ENCODE peak calls at places on chromosomes 16 and 17, in eight cellular contexts. One of them, this sample, is unnamed.

GRCh38 chr16:27355610-27356009 is 41.8 kb downstream of the IL4R start:
- DNase-seq in fibroblast of mammary gland: peak
- DNase-seq in CD8-positive, alpha-beta T cell: peak
- DNase-seq in coronary artery: no peak
- DNase-seq in endodermal cell: peak
- DNase-seq in type B pancreatic cell: no peak
- DNase-seq in MCF 10A: peak
- DNase-seq in esophagus squamous epithelium: no peak
- DNase-seq in this sample: peak

GRCh38 chr17:42023524-42024349 is 3.8 kb downstream of the NKIRAS2 start:
- DNase-seq in MCF 10A: no peak
- DNase-seq in fibroblast of mammary gland: peak
- DNase-seq in esophagus squamous epithelium: no peak
- DNase-seq in type B pancreatic cell: no peak
- DNase-seq in endodermal cell: no peak
- DNase-seq in coronary artery: no peak
- DNase-seq in CD8-positive, alpha-beta T cell: no peak
- DNase-seq in this sample: no peak

GRCh38 chr16:54236761-54237160 is 49.8 kb downstream of the IRX3 start:
- DNase-seq in MCF 10A: no peak
- DNase-seq in coronary artery: no peak
- DNase-seq in endodermal cell: no peak
- DNase-seq in CD8-positive, alpha-beta T cell: no peak
- DNase-seq in esophagus squamous epithelium: no peak
- DNase-seq in fibroblast of mammary gland: peak
- DNase-seq in type B pancreatic cell: no peak
- DNase-seq in this sample: no peak

GRCh38 chr17:75720656-75721462 is at the start of gene ITGB4:
- DNase-seq in MCF 10A: peak
- DNase-seq in coronary artery: no peak
- DNase-seq in endodermal cell: peak
- DNase-seq in CD8-positive, alpha-beta T cell: peak
- DNase-seq in type B pancreatic cell: no peak
- DNase-seq in fibroblast of mammary gland: no peak
- DNase-seq in esophagus squamous epithelium: no peak
- DNase-seq in this sample: peak

GRCh38 chr17:65228734-65229390 is 91.7 kb downstream of the RGS9 start:
- DNase-seq in MCF 10A: no peak
- DNase-seq in coronary artery: no peak
- DNase-seq in fibroblast of mammary gland: peak
- DNase-seq in endodermal cell: peak
- DNase-seq in CD8-positive, alpha-beta T cell: no peak
- DNase-seq in esophagus squamous epithelium: no peak
- DNase-seq in type B pancreatic cell: no peak
- DNase-seq in this sample: no peak

GRCh38 chr17:33241390-33241789 is 51.7 kb downstream of the ASIC2 start:
- DNase-seq in fibroblast of mammary gland: no peak
- DNase-seq in type B pancreatic cell: no peak
- DNase-seq in MCF 10A: no peak
- DNase-seq in esophagus squamous epithelium: no peak
- DNase-seq in endodermal cell: no peak
- DNase-seq in coronary artery: no peak
- DNase-seq in CD8-positive, alpha-beta T cell: no peak
- DNase-seq in this sample: no peak

GRCh38 chr17:17253445-17253844 is 16.5 kb upstream of the FLCN start:
- DNase-seq in MCF 10A: no peak
- DNase-seq in CD8-positive, alpha-beta T cell: no peak
- DNase-seq in esophagus squamous epithelium: no peak
- DNase-seq in fibroblast of mammary gland: no peak
- DNase-seq in type B pancreatic cell: no peak
- DNase-seq in coronary artery: no peak
- DNase-seq in endodermal cell: no peak
- DNase-seq in this sample: no peak

GRCh38 chr17:78651551-78651950 is 74.4 kb upstream of the DNAH17 start:
- DNase-seq in endodermal cell: no peak
- DNase-seq in MCF 10A: no peak
- DNase-seq in coronary artery: no peak
- DNase-seq in type B pancreatic cell: no peak
- DNase-seq in fibroblast of mammary gland: no peak
- DNase-seq in CD8-positive, alpha-beta T cell: no peak
- DNase-seq in esophagus squamous epithelium: no peak
- DNase-seq in this sample: no peak

GRCh38 chr17:31158741-31159377 is 64.1 kb downstream of the NF1 start:
- DNase-seq in MCF 10A: no peak
- DNase-seq in esophagus squamous epithelium: no peak
- DNase-seq in type B pancreatic cell: no peak
- DNase-seq in coronary artery: no peak
- DNase-seq in fibroblast of mammary gland: no peak
- DNase-seq in CD8-positive, alpha-beta T cell: no peak
- DNase-seq in endodermal cell: no peak
- DNase-seq in this sample: no peak

GRCh38 chr17:4499431-4500187 is 928 bp downstream of the SPNS2 start:
- DNase-seq in endodermal cell: peak
- DNase-seq in coronary artery: no peak
- DNase-seq in type B pancreatic cell: no peak
- DNase-seq in CD8-positive, alpha-beta T cell: no peak
- DNase-seq in MCF 10A: no peak
- DNase-seq in fibroblast of mammary gland: no peak
- DNase-seq in esophagus squamous epithelium: no peak
- DNase-seq in this sample: no peak

GRCh38 chr17:69268442-69269068 is 39.9 kb upstream of the ABCA10 start:
- DNase-seq in MCF 10A: no peak
- DNase-seq in CD8-positive, alpha-beta T cell: no peak
- DNase-seq in esophagus squamous epithelium: no peak
- DNase-seq in endodermal cell: no peak
- DNase-seq in coronary artery: no peak
- DNase-seq in type B pancreatic cell: no peak
- DNase-seq in fibroblast of mammary gland: no peak
- DNase-seq in this sample: no peak

GRCh38 chr16:79037429-79038373 is 562.8 kb downstream of the MAF start:
- DNase-seq in CD8-positive, alpha-beta T cell: no peak
- DNase-seq in MCF 10A: no peak
- DNase-seq in coronary artery: no peak
- DNase-seq in fibroblast of mammary gland: no peak
- DNase-seq in endodermal cell: peak
- DNase-seq in type B pancreatic cell: no peak
- DNase-seq in esophagus squamous epithelium: no peak
- DNase-seq in this sample: no peak

GRCh38 chr16:80540516-80541305 is at the start of gene DYNLRB2:
- DNase-seq in CD8-positive, alpha-beta T cell: peak
- DNase-seq in MCF 10A: peak
- DNase-seq in type B pancreatic cell: peak
- DNase-seq in esophagus squamous epithelium: peak
- DNase-seq in fibroblast of mammary gland: peak
- DNase-seq in coronary artery: peak
- DNase-seq in endodermal cell: peak
- DNase-seq in this sample: peak

GRCh38 chr17:45983614-45984310 is 15.3 kb upstream of the STH start:
- DNase-seq in coronary artery: no peak
- DNase-seq in esophagus squamous epithelium: no peak
- DNase-seq in CD8-positive, alpha-beta T cell: no peak
- DNase-seq in MCF 10A: no peak
- DNase-seq in type B pancreatic cell: no peak
- DNase-seq in fibroblast of mammary gland: no peak
- DNase-seq in endodermal cell: no peak
- DNase-seq in this sample: no peak

GRCh38 chr16:46787909-46788308 is 39.8 kb upstream of the MYLK3 start:
- DNase-seq in type B pancreatic cell: no peak
- DNase-seq in endodermal cell: no peak
- DNase-seq in fibroblast of mammary gland: no peak
- DNase-seq in MCF 10A: no peak
- DNase-seq in coronary artery: no peak
- DNase-seq in CD8-positive, alpha-beta T cell: no peak
- DNase-seq in esophagus squamous epithelium: no peak
- DNase-seq in this sample: no peak

GRCh38 chr17:32998893-32999240 is 7.2 kb downstream of the SPACA3 start:
- DNase-seq in MCF 10A: peak
- DNase-seq in CD8-positive, alpha-beta T cell: no peak
- DNase-seq in endodermal cell: no peak
- DNase-seq in esophagus squamous epithelium: no peak
- DNase-seq in type B pancreatic cell: no peak
- DNase-seq in coronary artery: no peak
- DNase-seq in fibroblast of mammary gland: peak
- DNase-seq in this sample: no peak

GRCh38 chr17:44738214-44738906 is 20.4 kb upstream of the ADAM11 start:
- DNase-seq in esophagus squamous epithelium: no peak
- DNase-seq in CD8-positive, alpha-beta T cell: no peak
- DNase-seq in type B pancreatic cell: no peak
- DNase-seq in coronary artery: no peak
- DNase-seq in MCF 10A: no peak
- DNase-seq in fibroblast of mammary gland: peak
- DNase-seq in endodermal cell: peak
- DNase-seq in this sample: no peak

GRCh38 chr16:10121496-10121895 is 60.7 kb downstream of the GRIN2A start:
- DNase-seq in type B pancreatic cell: no peak
- DNase-seq in fibroblast of mammary gland: peak
- DNase-seq in endodermal cell: no peak
- DNase-seq in esophagus squamous epithelium: no peak
- DNase-seq in CD8-positive, alpha-beta T cell: no peak
- DNase-seq in MCF 10A: peak
- DNase-seq in coronary artery: no peak
- DNase-seq in this sample: peak

GRCh38 chr16:10120953-10121352 is 61.3 kb downstream of the GRIN2A start:
- DNase-seq in endodermal cell: no peak
- DNase-seq in coronary artery: no peak
- DNase-seq in CD8-positive, alpha-beta T cell: no peak
- DNase-seq in MCF 10A: no peak
- DNase-seq in fibroblast of mammary gland: no peak
- DNase-seq in type B pancreatic cell: no peak
- DNase-seq in esophagus squamous epithelium: no peak
- DNase-seq in this sample: peak

GRCh38 chr16:10122546-10122945 is 59.7 kb downstream of the GRIN2A start:
- DNase-seq in MCF 10A: peak
- DNase-seq in coronary artery: no peak
- DNase-seq in endodermal cell: peak
- DNase-seq in CD8-positive, alpha-beta T cell: no peak
- DNase-seq in esophagus squamous epithelium: no peak
- DNase-seq in fibroblast of mammary gland: peak
- DNase-seq in type B pancreatic cell: no peak
- DNase-seq in this sample: peak

GRCh38 chr16:10122026-10122425 is 60.2 kb downstream of the GRIN2A start:
- DNase-seq in coronary artery: no peak
- DNase-seq in endodermal cell: no peak
- DNase-seq in CD8-positive, alpha-beta T cell: no peak
- DNase-seq in MCF 10A: no peak
- DNase-seq in esophagus squamous epithelium: no peak
- DNase-seq in type B pancreatic cell: no peak
- DNase-seq in fibroblast of mammary gland: no peak
- DNase-seq in this sample: no peak

GRCh38 chr16:10123141-10123540 is 59.1 kb downstream of the GRIN2A start:
- DNase-seq in fibroblast of mammary gland: peak
- DNase-seq in endodermal cell: no peak
- DNase-seq in esophagus squamous epithelium: no peak
- DNase-seq in type B pancreatic cell: no peak
- DNase-seq in MCF 10A: no peak
- DNase-seq in coronary artery: no peak
- DNase-seq in CD8-positive, alpha-beta T cell: no peak
- DNase-seq in this sample: no peak
- TF ChIP-seq CTCF in fibroblast of mammary gland: no peak
- TF ChIP-seq CTCF in endodermal cell: no peak
- TF ChIP-seq CTCF in esophagus squamous epithelium: no peak
- TF ChIP-seq CTCF in type B pancreatic cell: no peak
- TF ChIP-seq CTCF in MCF 10A: no peak
- TF ChIP-seq CTCF in coronary artery: no peak
- TF ChIP-seq CTCF in CD8-positive, alpha-beta T cell: no peak
- TF ChIP-seq CTCF in this sample: no peak

GRCh38 chr16:2003827-2004641 is 5.6 kb downstream of the ZNF598 start:
- DNase-seq in coronary artery: no peak
- DNase-seq in CD8-positive, alpha-beta T cell: peak
- DNase-seq in endodermal cell: peak
- DNase-seq in type B pancreatic cell: peak
- DNase-seq in fibroblast of mammary gland: peak
- DNase-seq in esophagus squamous epithelium: peak
- DNase-seq in MCF 10A: peak
- DNase-seq in this sample: peak

GRCh38 chr16:2004795-2005517 is 4.7 kb downstream of the ZNF598 start:
- DNase-seq in type B pancreatic cell: no peak
- DNase-seq in esophagus squamous epithelium: no peak
- DNase-seq in CD8-positive, alpha-beta T cell: no peak
- DNase-seq in MCF 10A: no peak
- DNase-seq in coronary artery: no peak
- DNase-seq in endodermal cell: no peak
- DNase-seq in fibroblast of mammary gland: peak
- DNase-seq in this sample: no peak

GRCh38 chr16:2007081-2007836 is 2.4 kb downstream of the ZNF598 start:
- DNase-seq in type B pancreatic cell: no peak
- DNase-seq in MCF 10A: no peak
- DNase-seq in esophagus squamous epithelium: no peak
- DNase-seq in endodermal cell: no peak
- DNase-seq in fibroblast of mammary gland: no peak
- DNase-seq in coronary artery: no peak
- DNase-seq in CD8-positive, alpha-beta T cell: no peak
- DNase-seq in this sample: no peak

GRCh38 chr16:2006317-2006716 is 3.3 kb downstream of the ZNF598 start:
- DNase-seq in endodermal cell: no peak
- DNase-seq in CD8-positive, alpha-beta T cell: no peak
- DNase-seq in esophagus squamous epithelium: no peak
- DNase-seq in fibroblast of mammary gland: no peak
- DNase-seq in MCF 10A: no peak
- DNase-seq in coronary artery: no peak
- DNase-seq in type B pancreatic cell: no peak
- DNase-seq in this sample: no peak

GRCh38 chr16:2005646-2006045 is 4.0 kb downstream of the ZNF598 start:
- DNase-seq in fibroblast of mammary gland: no peak
- DNase-seq in coronary artery: no peak
- DNase-seq in esophagus squamous epithelium: no peak
- DNase-seq in endodermal cell: peak
- DNase-seq in CD8-positive, alpha-beta T cell: no peak
- DNase-seq in MCF 10A: no peak
- DNase-seq in type B pancreatic cell: no peak
- DNase-seq in this sample: no peak
- TF ChIP-seq CTCF in fibroblast of mammary gland: no peak
- TF ChIP-seq CTCF in coronary artery: no peak
- TF ChIP-seq CTCF in esophagus squamous epithelium: no peak
- TF ChIP-seq CTCF in endodermal cell: peak
- TF ChIP-seq CTCF in CD8-positive, alpha-beta T cell: no peak
- TF ChIP-seq CTCF in MCF 10A: no peak
- TF ChIP-seq CTCF in type B pancreatic cell: no peak
- TF ChIP-seq CTCF in this sample: no peak

GRCh38 chr16:75762746-75763145 is 36.5 kb upstream of the CPHXL start:
- DNase-seq in endodermal cell: no peak
- DNase-seq in MCF 10A: no peak
- DNase-seq in type B pancreatic cell: no peak
- DNase-seq in fibroblast of mammary gland: no peak
- DNase-seq in esophagus squamous epithelium: no peak
- DNase-seq in coronary artery: no peak
- DNase-seq in CD8-positive, alpha-beta T cell: no peak
- DNase-seq in this sample: no peak
- TF ChIP-seq CTCF in endodermal cell: no peak
- TF ChIP-seq CTCF in MCF 10A: no peak
- TF ChIP-seq CTCF in type B pancreatic cell: no peak
- TF ChIP-seq CTCF in fibroblast of mammary gland: no peak
- TF ChIP-seq CTCF in esophagus squamous epithelium: no peak
- TF ChIP-seq CTCF in coronary artery: no peak
- TF ChIP-seq CTCF in CD8-positive, alpha-beta T cell: no peak
- TF ChIP-seq CTCF in this sample: no peak

DNA sequence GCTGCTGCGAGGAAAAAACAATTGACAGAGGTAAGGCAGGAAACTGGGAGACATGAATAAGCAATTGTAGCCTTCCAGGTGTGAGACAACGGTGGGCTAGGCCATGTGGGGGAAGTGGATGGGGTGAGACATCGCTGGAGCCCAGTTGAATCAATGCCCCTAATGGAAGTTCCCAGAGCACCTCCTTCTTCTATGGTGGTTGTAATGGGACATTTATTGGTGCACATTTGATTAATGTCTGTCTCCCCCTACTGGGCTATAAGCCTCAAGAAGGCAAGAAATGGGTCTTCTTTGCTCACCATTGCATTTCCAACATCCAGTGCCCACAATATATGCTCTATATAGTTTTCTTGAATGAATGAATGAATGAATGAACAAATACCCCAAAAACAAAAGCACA is 22.7 kb upstream of the CD300E start:
- DNase-seq in type B pancreatic cell: no peak
- DNase-seq in esophagus squamous epithelium: no peak
- DNase-seq in CD8-positive, alpha-beta T cell: no peak
- DNase-seq in endodermal cell: peak
- DNase-seq in MCF 10A: peak
- DNase-seq in fibroblast of mammary gland: peak
- DNase-seq in coronary artery: no peak
- DNase-seq in this sample: no peak
- TF ChIP-seq CTCF in type B pancreatic cell: peak
- TF ChIP-seq CTCF in esophagus squamous epithelium: peak
- TF ChIP-seq CTCF in CD8-positive, alpha-beta T cell: no peak
- TF ChIP-seq CTCF in endodermal cell: peak
- TF ChIP-seq CTCF in MCF 10A: peak
- TF ChIP-seq CTCF in fibroblast of mammary gland: peak
- TF ChIP-seq CTCF in coronary artery: no peak
- TF ChIP-seq CTCF in this sample: peak